ENCODE peak calls at places on chromosomes 13 and 19, in six cellular contexts. One of them, this sample, is unnamed.

GRCh38 chr13:109196896-109197295 is 567.5 kb downstream of the MYO16 start:
- DNase-seq in GM20000: no peak
- DNase-seq in glutamatergic neuron: peak; percentile 55
- DNase-seq in ovary: no peak
- DNase-seq in HFF-Myc: no peak
- DNase-seq in AG04450: no peak
- DNase-seq in this sample: no peak

GRCh38 chr13:43475135-43475534 is 311.6 kb downstream of the ENOX1 start:
- DNase-seq in GM20000: no peak
- DNase-seq in glutamatergic neuron: no peak
- DNase-seq in ovary: peak; percentile 37
- DNase-seq in HFF-Myc: no peak
- DNase-seq in AG04450: no peak
- DNase-seq in this sample: no peak

GRCh38 chr19:17352608-17353280 is 15.4 kb downstream of the GTPBP3 start:
- DNase-seq in GM20000: no peak
- DNase-seq in glutamatergic neuron: no peak
- DNase-seq in ovary: peak; percentile 35
- DNase-seq in HFF-Myc: no peak
- DNase-seq in AG04450: no peak
- DNase-seq in this sample: no peak

GRCh38 chr19:632228-633067 is 889 bp downstream of the POLRMT start:
- DNase-seq in GM20000: peak; percentile 84
- DNase-seq in glutamatergic neuron: peak; percentile 71
- DNase-seq in ovary: no peak
- DNase-seq in HFF-Myc: no peak
- DNase-seq in AG04450: no peak
- DNase-seq in this sample: peak; percentile 76

GRCh38 chr13:85528578-85529215 is 270.5 kb downstream of the SLITRK6 start:
- DNase-seq in GM20000: no peak
- DNase-seq in glutamatergic neuron: no peak
- DNase-seq in ovary: no peak
- DNase-seq in HFF-Myc: peak; percentile 35
- DNase-seq in AG04450: peak; percentile 65
- DNase-seq in this sample: peak; percentile 66

GRCh38 chr13:82224806-82225205 is 1657.5 kb downstream of the SLITRK1 start:
- DNase-seq in GM20000: no peak
- DNase-seq in glutamatergic neuron: no peak
- DNase-seq in ovary: no peak
- DNase-seq in HFF-Myc: no peak
- DNase-seq in AG04450: no peak
- DNase-seq in this sample: peak; percentile 1

GRCh38 chr19:18629166-18630088 is 7.4 kb upstream of the KLHL26 start:
- DNase-seq in GM20000: no peak
- DNase-seq in glutamatergic neuron: no peak
- DNase-seq in ovary: no peak
- DNase-seq in HFF-Myc: no peak
- DNase-seq in AG04450: no peak
- DNase-seq in this sample: peak; percentile 46

GRCh38 chr13:49812806-49813205 is 20.3 kb upstream of the KPNA3 start:
- DNase-seq in GM20000: no peak
- DNase-seq in glutamatergic neuron: no peak
- DNase-seq in ovary: no peak
- DNase-seq in HFF-Myc: no peak
- DNase-seq in AG04450: no peak
- DNase-seq in this sample: no peak

GRCh38 chr19:56839665-56840451 is 668 bp downstream of the PEG3 start:
- DNase-seq in GM20000: no peak
- DNase-seq in glutamatergic neuron: peak; percentile 87
- DNase-seq in ovary: peak; percentile 95
- DNase-seq in HFF-Myc: no peak
- DNase-seq in AG04450: no peak
- DNase-seq in this sample: peak; percentile 67

GRCh38 chr13:67518785-67519184 is 288.6 kb upstream of the PCDH9 start:
- DNase-seq in GM20000: no peak
- DNase-seq in glutamatergic neuron: no peak
- DNase-seq in ovary: no peak
- DNase-seq in HFF-Myc: no peak
- DNase-seq in AG04450: no peak
- DNase-seq in this sample: peak; percentile 35

GRCh38 chr13:47809411-47809810 is 191.7 kb downstream of the SUCLA2 start:
- DNase-seq in GM20000: no peak
- DNase-seq in glutamatergic neuron: no peak
- DNase-seq in ovary: no peak
- DNase-seq in HFF-Myc: no peak
- DNase-seq in AG04450: no peak
- DNase-seq in this sample: no peak

GRCh38 chr13:57629391-57629804 is 2.1 kb upstream of the PCDH17 start:
- DNase-seq in GM20000: no peak
- DNase-seq in glutamatergic neuron: no peak
- DNase-seq in ovary: no peak
- DNase-seq in HFF-Myc: no peak
- DNase-seq in AG04450: no peak
- DNase-seq in this sample: no peak

GRCh38 chr13:113976711-113977684 is 3.1 kb upstream of the C13orf46 start:
- DNase-seq in GM20000: no peak
- DNase-seq in glutamatergic neuron: peak; percentile 10
- DNase-seq in ovary: peak; percentile 34
- DNase-seq in HFF-Myc: no peak
- DNase-seq in AG04450: peak; percentile 38
- DNase-seq in this sample: peak; percentile 74

GRCh38 chr13:109206616-109207015 is 577.2 kb downstream of the MYO16 start:
- DNase-seq in GM20000: no peak
- DNase-seq in glutamatergic neuron: no peak
- DNase-seq in ovary: no peak
- DNase-seq in HFF-Myc: no peak
- DNase-seq in AG04450: no peak
- DNase-seq in this sample: no peak

GRCh38 chr13:32537580-32538233 is 888 bp downstream of the N4BP2L2 start:
- DNase-seq in GM20000: no peak
- DNase-seq in glutamatergic neuron: peak; percentile 49
- DNase-seq in ovary: peak; percentile 64
- DNase-seq in HFF-Myc: no peak
- DNase-seq in AG04450: no peak
- DNase-seq in this sample: peak; percentile 28

GRCh38 chr19:5038631-5039271 is 69.8 kb downstream of the KDM4B start:
- DNase-seq in GM20000: no peak
- DNase-seq in glutamatergic neuron: no peak
- DNase-seq in ovary: no peak
- DNase-seq in HFF-Myc: no peak
- DNase-seq in AG04450: no peak
- DNase-seq in this sample: peak; percentile 55

GRCh38 chr19:46404884-46405658 is 8.3 kb downstream of the CCDC8 start:
- DNase-seq in GM20000: no peak
- DNase-seq in glutamatergic neuron: peak; percentile 38
- DNase-seq in ovary: peak; percentile 76
- DNase-seq in HFF-Myc: no peak
- DNase-seq in AG04450: no peak
- DNase-seq in this sample: peak; percentile 82
- TF ChIP-seq CTCF in GM20000: no peak
- TF ChIP-seq CTCF in glutamatergic neuron: peak; percentile 20
- TF ChIP-seq CTCF in ovary: no peak
- TF ChIP-seq CTCF in HFF-Myc: no peak
- TF ChIP-seq CTCF in AG04450: peak; percentile 29
- TF ChIP-seq CTCF in this sample: peak; percentile 61

GRCh38 chr13:37473035-37473434 is 125.5 kb downstream of the POSTN start:
- DNase-seq in GM20000: no peak
- DNase-seq in glutamatergic neuron: no peak
- DNase-seq in ovary: no peak
- DNase-seq in HFF-Myc: no peak
- DNase-seq in AG04450: no peak
- DNase-seq in this sample: no peak
- TF ChIP-seq CTCF in GM20000: no peak
- TF ChIP-seq CTCF in glutamatergic neuron: peak; percentile 30
- TF ChIP-seq CTCF in ovary: no peak
- TF ChIP-seq CTCF in HFF-Myc: no peak
- TF ChIP-seq CTCF in AG04450: peak; percentile 5
- TF ChIP-seq CTCF in this sample: peak; percentile 10

GRCh38 chr19:35738021-35738886 is 4.0 kb downstream of the IGFLR1 start:
- DNase-seq in GM20000: no peak
- DNase-seq in glutamatergic neuron: no peak
- DNase-seq in ovary: no peak
- DNase-seq in HFF-Myc: no peak
- DNase-seq in AG04450: no peak
- DNase-seq in this sample: no peak
- TF ChIP-seq CTCF in GM20000: no peak
- TF ChIP-seq CTCF in glutamatergic neuron: no peak
- TF ChIP-seq CTCF in ovary: no peak
- TF ChIP-seq CTCF in HFF-Myc: no peak
- TF ChIP-seq CTCF in AG04450: no peak
- TF ChIP-seq CTCF in this sample: no peak

GRCh38 chr19:50003810-50004419 is 21.3 kb downstream of the VRK3 start:
- DNase-seq in GM20000: peak; percentile 59
- DNase-seq in glutamatergic neuron: no peak
- DNase-seq in ovary: no peak
- DNase-seq in HFF-Myc: peak; percentile 91
- DNase-seq in AG04450: peak; percentile 71
- DNase-seq in this sample: peak; percentile 96

GRCh38 chr19:50005428-50005827 is 19.7 kb downstream of the VRK3 start:
- DNase-seq in GM20000: no peak
- DNase-seq in glutamatergic neuron: no peak
- DNase-seq in ovary: no peak
- DNase-seq in HFF-Myc: no peak
- DNase-seq in AG04450: no peak
- DNase-seq in this sample: no peak

GRCh38 chr19:50007947-50008346 is 17.2 kb downstream of the VRK3 start:
- DNase-seq in GM20000: no peak
- DNase-seq in glutamatergic neuron: no peak
- DNase-seq in ovary: no peak
- DNase-seq in HFF-Myc: no peak
- DNase-seq in AG04450: no peak
- DNase-seq in this sample: no peak

GRCh38 chr19:50007170-50007569 is 18.0 kb downstream of the VRK3 start:
- DNase-seq in GM20000: no peak
- DNase-seq in glutamatergic neuron: no peak
- DNase-seq in ovary: no peak
- DNase-seq in HFF-Myc: no peak
- DNase-seq in AG04450: no peak
- DNase-seq in this sample: no peak

DNA sequence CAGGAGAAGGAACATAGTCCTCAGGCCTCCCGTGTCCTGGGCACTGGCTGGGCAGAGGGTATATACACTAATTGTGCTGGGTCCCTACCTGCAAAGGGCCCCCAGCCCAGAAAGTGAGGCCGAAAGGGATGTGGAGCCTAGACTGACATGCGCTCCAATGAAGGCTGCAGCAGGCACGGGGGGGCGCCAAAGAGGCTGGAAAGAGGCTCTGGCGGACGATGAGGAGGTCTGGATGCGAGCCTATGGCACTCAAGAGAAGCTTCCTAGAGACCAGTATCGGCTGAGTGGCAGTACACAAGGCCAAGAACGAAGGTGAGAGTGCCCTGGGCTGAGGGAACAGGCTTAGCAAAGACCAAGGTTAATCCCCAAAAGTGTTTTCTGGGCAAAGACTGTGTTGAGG is 16.6 kb downstream of the VRK3 start:
- DNase-seq in GM20000: no peak
- DNase-seq in glutamatergic neuron: peak; percentile 69
- DNase-seq in ovary: no peak
- DNase-seq in HFF-Myc: no peak
- DNase-seq in AG04450: no peak
- DNase-seq in this sample: peak; percentile 23
- TF ChIP-seq CTCF in GM20000: no peak
- TF ChIP-seq CTCF in glutamatergic neuron: no peak
- TF ChIP-seq CTCF in ovary: no peak
- TF ChIP-seq CTCF in HFF-Myc: peak; percentile 22
- TF ChIP-seq CTCF in AG04450: no peak
- TF ChIP-seq CTCF in this sample: peak; percentile 49

DNA sequence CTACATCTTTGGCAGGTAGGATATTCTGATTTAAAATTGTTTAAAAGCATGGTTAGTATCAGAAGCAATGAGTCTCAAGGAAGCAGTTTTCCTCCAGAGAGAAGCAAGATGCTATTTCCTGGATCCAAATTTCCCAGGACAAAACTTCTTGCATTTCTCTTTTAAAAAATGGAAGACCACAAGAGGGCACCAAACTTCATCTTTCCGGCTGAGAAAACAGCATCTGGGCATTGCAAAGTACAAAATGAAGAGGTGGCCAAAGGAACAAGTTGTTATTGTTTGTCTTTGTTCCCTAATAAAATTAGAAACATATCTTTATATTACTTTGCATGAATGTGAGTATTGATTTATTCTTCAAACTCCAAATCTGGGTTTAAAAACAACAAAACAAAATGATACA is 60.0 kb upstream of the LRCH1 start:
- DNase-seq in GM20000: peak; percentile 45
- DNase-seq in glutamatergic neuron: no peak
- DNase-seq in ovary: no peak
- DNase-seq in HFF-Myc: no peak
- DNase-seq in AG04450: no peak
- DNase-seq in this sample: peak; percentile 71
- TF ChIP-seq CTCF in GM20000: peak; percentile 21
- TF ChIP-seq CTCF in glutamatergic neuron: peak; percentile 71
- TF ChIP-seq CTCF in ovary: peak; percentile 38
- TF ChIP-seq CTCF in HFF-Myc: peak; percentile 46
- TF ChIP-seq CTCF in AG04450: peak; percentile 69
- TF ChIP-seq CTCF in this sample: peak; percentile 74